ENCODE peak calls at places on chromosome 20, in eight cellular contexts. One of them, this sample, is unnamed.

GRCh38 chr20:12386821-12387220 is 469.1 kb downstream of the BTBD3 start:
- DNase-seq in AG10803: no peak
- DNase-seq in B cell: no peak
- DNase-seq in HL-60: no peak
- DNase-seq in iris pigment epithelial cell: no peak
- DNase-seq in amniotic stem cell: no peak
- DNase-seq in GM03348: no peak
- DNase-seq in left ventricle myocardium inferior: no peak
- DNase-seq in this sample: no peak

GRCh38 chr20:48406462-48407235 is 421.1 kb downstream of the PREX1 start:
- DNase-seq in AG10803: no peak
- DNase-seq in B cell: no peak
- DNase-seq in HL-60: no peak
- DNase-seq in iris pigment epithelial cell: no peak
- DNase-seq in amniotic stem cell: no peak
- DNase-seq in GM03348: no peak
- DNase-seq in left ventricle myocardium inferior: no peak
- DNase-seq in this sample: no peak

GRCh38 chr20:50398064-50398463 is 112.1 kb upstream of the PTPN1 start:
- DNase-seq in AG10803: no peak
- DNase-seq in B cell: no peak
- DNase-seq in HL-60: no peak
- DNase-seq in iris pigment epithelial cell: no peak
- DNase-seq in amniotic stem cell: no peak
- DNase-seq in GM03348: no peak
- DNase-seq in left ventricle myocardium inferior: no peak
- DNase-seq in this sample: no peak

GRCh38 chr20:7520361-7520760 is 419.9 kb downstream of the HAO1 start:
- DNase-seq in AG10803: no peak
- DNase-seq in B cell: no peak
- DNase-seq in HL-60: no peak
- DNase-seq in iris pigment epithelial cell: no peak
- DNase-seq in amniotic stem cell: no peak
- DNase-seq in GM03348: no peak
- DNase-seq in left ventricle myocardium inferior: no peak
- DNase-seq in this sample: no peak

GRCh38 chr20:41570552-41570951 is 47.6 kb downstream of the CHD6 start:
- DNase-seq in AG10803: peak; percentile 13
- DNase-seq in B cell: no peak
- DNase-seq in HL-60: no peak
- DNase-seq in iris pigment epithelial cell: peak; percentile 31
- DNase-seq in amniotic stem cell: no peak
- DNase-seq in GM03348: no peak
- DNase-seq in left ventricle myocardium inferior: no peak
- DNase-seq in this sample: peak; percentile 8

GRCh38 chr20:2761885-2762284 is 38.5 kb downstream of the CPXM1 start:
- DNase-seq in AG10803: no peak
- DNase-seq in B cell: no peak
- DNase-seq in HL-60: no peak
- DNase-seq in iris pigment epithelial cell: no peak
- DNase-seq in amniotic stem cell: no peak
- DNase-seq in GM03348: no peak
- DNase-seq in left ventricle myocardium inferior: no peak
- DNase-seq in this sample: no peak

GRCh38 chr20:52779125-52779524 is 193.0 kb upstream of the TSHZ2 start:
- DNase-seq in AG10803: no peak
- DNase-seq in B cell: no peak
- DNase-seq in HL-60: no peak
- DNase-seq in iris pigment epithelial cell: no peak
- DNase-seq in amniotic stem cell: no peak
- DNase-seq in GM03348: no peak
- DNase-seq in left ventricle myocardium inferior: no peak
- DNase-seq in this sample: no peak

GRCh38 chr20:51183443-51183842 is 160.5 kb upstream of the KCNG1 start:
- DNase-seq in AG10803: peak; percentile 62
- DNase-seq in B cell: no peak
- DNase-seq in HL-60: no peak
- DNase-seq in iris pigment epithelial cell: no peak
- DNase-seq in amniotic stem cell: no peak
- DNase-seq in GM03348: peak; percentile 26
- DNase-seq in left ventricle myocardium inferior: no peak
- DNase-seq in this sample: no peak

GRCh38 chr20:7038029-7038428 is 270.5 kb downstream of the BMP2 start:
- DNase-seq in AG10803: peak; percentile 54
- DNase-seq in B cell: no peak
- DNase-seq in HL-60: no peak
- DNase-seq in iris pigment epithelial cell: peak; percentile 77
- DNase-seq in amniotic stem cell: no peak
- DNase-seq in GM03348: peak; percentile 25
- DNase-seq in left ventricle myocardium inferior: no peak
- DNase-seq in this sample: peak; percentile 28

GRCh38 chr20:61332016-61332975 is 80.2 kb downstream of the CDH4 start:
- DNase-seq in AG10803: no peak
- DNase-seq in B cell: no peak
- DNase-seq in HL-60: no peak
- DNase-seq in iris pigment epithelial cell: no peak
- DNase-seq in amniotic stem cell: no peak
- DNase-seq in GM03348: no peak
- DNase-seq in left ventricle myocardium inferior: no peak
- DNase-seq in this sample: no peak

GRCh38 chr20:20737158-20737557 is 24.7 kb upstream of the RALGAPA2 start:
- DNase-seq in AG10803: no peak
- DNase-seq in B cell: no peak
- DNase-seq in HL-60: peak; percentile 85
- DNase-seq in iris pigment epithelial cell: no peak
- DNase-seq in amniotic stem cell: no peak
- DNase-seq in GM03348: no peak
- DNase-seq in left ventricle myocardium inferior: no peak
- DNase-seq in this sample: no peak

GRCh38 chr20:48962976-48963730 is 41.6 kb downstream of the ARFGEF2 start:
- DNase-seq in AG10803: no peak
- DNase-seq in B cell: no peak
- DNase-seq in HL-60: peak; percentile 3
- DNase-seq in iris pigment epithelial cell: no peak
- DNase-seq in amniotic stem cell: no peak
- DNase-seq in GM03348: no peak
- DNase-seq in left ventricle myocardium inferior: no peak
- DNase-seq in this sample: no peak

GRCh38 chr20:61743606-61744005 is 322.1 kb downstream of the TAF4 start:
- DNase-seq in AG10803: no peak
- DNase-seq in B cell: no peak
- DNase-seq in HL-60: no peak
- DNase-seq in iris pigment epithelial cell: no peak
- DNase-seq in amniotic stem cell: no peak
- DNase-seq in GM03348: no peak
- DNase-seq in left ventricle myocardium inferior: no peak
- DNase-seq in this sample: no peak

GRCh38 chr20:31788578-31788977 is 30.6 kb upstream of the MYLK2 start:
- DNase-seq in AG10803: peak; percentile 50
- DNase-seq in B cell: no peak
- DNase-seq in HL-60: no peak
- DNase-seq in iris pigment epithelial cell: no peak
- DNase-seq in amniotic stem cell: peak; percentile 28
- DNase-seq in GM03348: peak; percentile 70
- DNase-seq in left ventricle myocardium inferior: no peak
- DNase-seq in this sample: peak; percentile 41

GRCh38 chr20:53330744-53331143 is 262.9 kb downstream of the ZNF217 start:
- DNase-seq in AG10803: peak; percentile 9
- DNase-seq in B cell: no peak
- DNase-seq in HL-60: no peak
- DNase-seq in iris pigment epithelial cell: no peak
- DNase-seq in amniotic stem cell: no peak
- DNase-seq in GM03348: peak; percentile 52
- DNase-seq in left ventricle myocardium inferior: no peak
- DNase-seq in this sample: peak; percentile 2

GRCh38 chr20:31845300-31845863 is at the start of gene FOXS1:
- DNase-seq in AG10803: no peak
- DNase-seq in B cell: no peak
- DNase-seq in HL-60: no peak
- DNase-seq in iris pigment epithelial cell: no peak
- DNase-seq in amniotic stem cell: no peak
- DNase-seq in GM03348: no peak
- DNase-seq in left ventricle myocardium inferior: peak; percentile 60
- DNase-seq in this sample: no peak

GRCh38 chr20:63578224-63579016 is 4.4 kb upstream of the HELZ2 start:
- DNase-seq in AG10803: no peak
- DNase-seq in B cell: no peak
- DNase-seq in HL-60: no peak
- DNase-seq in iris pigment epithelial cell: no peak
- DNase-seq in amniotic stem cell: no peak
- DNase-seq in GM03348: no peak
- DNase-seq in left ventricle myocardium inferior: no peak
- DNase-seq in this sample: no peak

GRCh38 chr20:62266340-62266739 is 28.0 kb downstream of the OSBPL2 start:
- DNase-seq in AG10803: no peak
- DNase-seq in B cell: no peak
- DNase-seq in HL-60: no peak
- DNase-seq in iris pigment epithelial cell: peak; percentile 10
- DNase-seq in amniotic stem cell: no peak
- DNase-seq in GM03348: no peak
- DNase-seq in left ventricle myocardium inferior: no peak
- DNase-seq in this sample: no peak

GRCh38 chr20:57066126-57066900 is 200.1 kb downstream of the BMP7 start:
- DNase-seq in AG10803: peak; percentile 30
- DNase-seq in B cell: peak; percentile 1
- DNase-seq in HL-60: no peak
- DNase-seq in iris pigment epithelial cell: no peak
- DNase-seq in amniotic stem cell: no peak
- DNase-seq in GM03348: no peak
- DNase-seq in left ventricle myocardium inferior: no peak
- DNase-seq in this sample: no peak

GRCh38 chr20:402898-403581 is 5.1 kb upstream of the RBCK1 start:
- DNase-seq in AG10803: no peak
- DNase-seq in B cell: no peak
- DNase-seq in HL-60: no peak
- DNase-seq in iris pigment epithelial cell: no peak
- DNase-seq in amniotic stem cell: no peak
- DNase-seq in GM03348: no peak
- DNase-seq in left ventricle myocardium inferior: no peak
- DNase-seq in this sample: no peak

GRCh38 chr20:57260959-57261357 is 5.5 kb downstream of the BMP7 start:
- DNase-seq in AG10803: no peak
- DNase-seq in B cell: no peak
- DNase-seq in HL-60: no peak
- DNase-seq in iris pigment epithelial cell: peak; percentile 17
- DNase-seq in amniotic stem cell: no peak
- DNase-seq in GM03348: no peak
- DNase-seq in left ventricle myocardium inferior: no peak
- DNase-seq in this sample: no peak

GRCh38 chr20:44247676-44248419 is 740 bp downstream of the GDAP1L1 start:
- DNase-seq in AG10803: peak; percentile 5
- DNase-seq in B cell: no peak
- DNase-seq in HL-60: peak; percentile 2
- DNase-seq in iris pigment epithelial cell: peak; percentile 25
- DNase-seq in amniotic stem cell: no peak
- DNase-seq in GM03348: peak; percentile 54
- DNase-seq in left ventricle myocardium inferior: peak; percentile 24
- DNase-seq in this sample: peak; percentile 21

GRCh38 chr20:47825011-47825762 is 39.9 kb upstream of the SULF2 start:
- DNase-seq in AG10803: no peak
- DNase-seq in B cell: no peak
- DNase-seq in HL-60: no peak
- DNase-seq in iris pigment epithelial cell: no peak
- DNase-seq in amniotic stem cell: no peak
- DNase-seq in GM03348: no peak
- DNase-seq in left ventricle myocardium inferior: no peak
- DNase-seq in this sample: no peak

GRCh38 chr20:22568872-22569344 is 15.5 kb downstream of the FOXA2 start:
- DNase-seq in AG10803: no peak
- DNase-seq in B cell: no peak
- DNase-seq in HL-60: no peak
- DNase-seq in iris pigment epithelial cell: no peak
- DNase-seq in amniotic stem cell: no peak
- DNase-seq in GM03348: no peak
- DNase-seq in left ventricle myocardium inferior: no peak
- DNase-seq in this sample: no peak

GRCh38 chr20:50758469-50758868 is 27.1 kb downstream of the PARD6B start:
- DNase-seq in AG10803: peak; percentile 30
- DNase-seq in B cell: no peak
- DNase-seq in HL-60: no peak
- DNase-seq in iris pigment epithelial cell: no peak
- DNase-seq in amniotic stem cell: no peak
- DNase-seq in GM03348: no peak
- DNase-seq in left ventricle myocardium inferior: no peak
- DNase-seq in this sample: peak; percentile 61

GRCh38 chr20:35539756-35540212 is 2.1 kb upstream of the ERGIC3 start:
- DNase-seq in AG10803: no peak
- DNase-seq in B cell: peak; percentile 77
- DNase-seq in HL-60: no peak
- DNase-seq in iris pigment epithelial cell: peak; percentile 26
- DNase-seq in amniotic stem cell: no peak
- DNase-seq in GM03348: no peak
- DNase-seq in left ventricle myocardium inferior: no peak
- DNase-seq in this sample: no peak

GRCh38 chr20:38872036-38872435 is 54.2 kb upstream of the FAM83D start:
- DNase-seq in AG10803: no peak
- DNase-seq in B cell: no peak
- DNase-seq in HL-60: no peak
- DNase-seq in iris pigment epithelial cell: no peak
- DNase-seq in amniotic stem cell: no peak
- DNase-seq in GM03348: no peak
- DNase-seq in left ventricle myocardium inferior: no peak
- DNase-seq in this sample: no peak

GRCh38 chr20:1283522-1284210 is 17.6 kb downstream of the SNPH start:
- DNase-seq in AG10803: no peak
- DNase-seq in B cell: peak; percentile 18
- DNase-seq in HL-60: no peak
- DNase-seq in iris pigment epithelial cell: peak; percentile 17
- DNase-seq in amniotic stem cell: no peak
- DNase-seq in GM03348: no peak
- DNase-seq in left ventricle myocardium inferior: no peak
- DNase-seq in this sample: no peak

GRCh38 chr20:1964659-1965405 is 29.0 kb downstream of the PDYN start:
- DNase-seq in AG10803: no peak
- DNase-seq in B cell: no peak
- DNase-seq in HL-60: no peak
- DNase-seq in iris pigment epithelial cell: no peak
- DNase-seq in amniotic stem cell: no peak
- DNase-seq in GM03348: peak; percentile 37
- DNase-seq in left ventricle myocardium inferior: no peak
- DNase-seq in this sample: no peak

GRCh38 chr20:43914697-43915208 is at the start of gene TOX2:
- DNase-seq in AG10803: peak; percentile 51
- DNase-seq in B cell: no peak
- DNase-seq in HL-60: no peak
- DNase-seq in iris pigment epithelial cell: peak; percentile 57
- DNase-seq in amniotic stem cell: no peak
- DNase-seq in GM03348: peak; percentile 90
- DNase-seq in left ventricle myocardium inferior: peak; percentile 44
- DNase-seq in this sample: peak; percentile 29

GRCh38 chr20:33843854-33844253 is 32.7 kb downstream of the CHMP4B start:
- DNase-seq in AG10803: no peak
- DNase-seq in B cell: peak; percentile 49
- DNase-seq in HL-60: no peak
- DNase-seq in iris pigment epithelial cell: peak; percentile 33
- DNase-seq in amniotic stem cell: no peak
- DNase-seq in GM03348: no peak
- DNase-seq in left ventricle myocardium inferior: no peak
- DNase-seq in this sample: no peak

GRCh38 chr20:46228671-46229070 is 79.6 kb downstream of the CDH22 start:
- DNase-seq in AG10803: no peak
- DNase-seq in B cell: no peak
- DNase-seq in HL-60: no peak
- DNase-seq in iris pigment epithelial cell: no peak
- DNase-seq in amniotic stem cell: no peak
- DNase-seq in GM03348: no peak
- DNase-seq in left ventricle myocardium inferior: no peak
- DNase-seq in this sample: no peak

GRCh38 chr20:19327401-19327800 is 115.0 kb downstream of the SLC24A3 start:
- DNase-seq in AG10803: no peak
- DNase-seq in B cell: no peak
- DNase-seq in HL-60: no peak
- DNase-seq in iris pigment epithelial cell: no peak
- DNase-seq in amniotic stem cell: no peak
- DNase-seq in GM03348: no peak
- DNase-seq in left ventricle myocardium inferior: no peak
- DNase-seq in this sample: no peak

GRCh38 chr20:1626528-1627192 is 6.9 kb upstream of the SIRPB1 start:
- DNase-seq in AG10803: no peak
- DNase-seq in B cell: no peak
- DNase-seq in HL-60: peak; percentile 42
- DNase-seq in iris pigment epithelial cell: no peak
- DNase-seq in amniotic stem cell: no peak
- DNase-seq in GM03348: peak; percentile 3
- DNase-seq in left ventricle myocardium inferior: no peak
- DNase-seq in this sample: no peak

This sample was measured in fibroblast of the aortic adventitia.